ENCODE peak calls at places on chromosomes 16 and 17, in nine cellular contexts. E is neural crest cell; W is C1 segment of cervical spinal cord; Y is left kidney; V is CD8-positive, alpha-beta T cell; Z is uterus; O is fibroblast of the conjunctiva; U is activated CD8-positive, alpha-beta memory T cell treated with anti-CD3 and anti-CD28 coated beads for 1 hour; N is A549. Q is an unnamed sample.

GRCh38 chr17:78104540-78104941 is 24.0 kb downstream of the TMC6 start:
- DNase-seq in E (no peak), W (no peak), Y (no peak), V (no peak), Z (no peak), O (no peak), U (no peak), N (no peak), Q (no peak)

GRCh38 chr16:64596196-64596595 is 525.7 kb downstream of the CDH11 start:
- DNase-seq in E (no peak), W (no peak), Y (no peak), V (no peak), Z (no peak), O (no peak), U (no peak), N (no peak), Q (no peak)

GRCh38 chr17:77726549-77726957 is 231.9 kb upstream of the TNRC6C start:
- DNase-seq in E (no peak), W (no peak), Y (no peak), V (peak), Z (no peak), O (no peak), U (no peak), N (no peak), Q (no peak)

GRCh38 chr17:31654936-31655335 is 204.1 kb downstream of the COPRS start:
- DNase-seq in E (no peak), W (no peak), Y (no peak), V (peak), Z (no peak), O (no peak), U (no peak), N (no peak), Q (no peak)

GRCh38 chr16:626787-627457 is 3.9 kb upstream of the WFIKKN1 start:
- DNase-seq in E (no peak), W (no peak), Y (no peak), V (no peak), Z (peak), O (peak), U (no peak), N (peak), Q (no peak)

GRCh38 chr17:50935201-50936124 is 69.3 kb upstream of the TOB1 start:
- DNase-seq in E (no peak), W (peak), Y (no peak), V (no peak), Z (no peak), O (no peak), U (no peak), N (peak), Q (no peak)

GRCh38 chr17:77404812-77405581 is 264.2 kb downstream of the SEC14L1 start:
- DNase-seq in E (no peak), W (no peak), Y (no peak), V (peak), Z (peak), O (no peak), U (peak), N (no peak), Q (no peak)

GRCh38 chr17:8913879-8914278 is 46.4 kb upstream of the PIK3R6 start:
- DNase-seq in E (no peak), W (no peak), Y (no peak), V (no peak), Z (no peak), O (no peak), U (no peak), N (no peak), Q (no peak)

GRCh38 chr16:72635104-72635503 is 412.8 kb downstream of the ZFHX3 start:
- DNase-seq in E (no peak), W (no peak), Y (no peak), V (no peak), Z (no peak), O (peak), U (no peak), N (no peak), Q (no peak)

Q was measured in DMS 273 treated with DMSO at 0.1 percent for 48 hours.